ENCODE peak calls at places on chromosome 14, in nine cellular contexts. One of them, this sample, is unnamed.

GRCh38 chr14:90302529-90303303 is 29.0 kb downstream of the NRDE2 start:
- DNase-seq in ovary: no peak
- DNase-seq in EH: no peak
- DNase-seq in HEK293T: no peak
- DNase-seq in H4: no peak
- DNase-seq in omental fat pad: no peak
- DNase-seq in A673: no peak
- DNase-seq in activated T-helper 9 cell treated with anti-CD3 and anti-CD28 coated beads, Interleukin-2, amount 50 U/mL, for 16 hours: no peak
- DNase-seq in H7: no peak
- DNase-seq in this sample: no peak

GRCh38 chr14:61690982-61691381 is 4.3 kb upstream of the HIF1A start:
- DNase-seq in ovary: no peak
- DNase-seq in EH: no peak
- DNase-seq in HEK293T: no peak
- DNase-seq in H4: no peak
- DNase-seq in omental fat pad: no peak
- DNase-seq in A673: no peak
- DNase-seq in activated T-helper 9 cell treated with anti-CD3 and anti-CD28 coated beads, Interleukin-2, amount 50 U/mL, for 16 hours: no peak
- DNase-seq in H7: no peak
- DNase-seq in this sample: no peak

GRCh38 chr14:104972301-104973211 is 5.6 kb downstream of the AHNAK2 start:
- DNase-seq in ovary: peak; percentile 73
- DNase-seq in EH: peak; percentile 63
- DNase-seq in HEK293T: no peak
- DNase-seq in H4: peak; percentile 79
- DNase-seq in omental fat pad: no peak
- DNase-seq in A673: no peak
- DNase-seq in activated T-helper 9 cell treated with anti-CD3 and anti-CD28 coated beads, Interleukin-2, amount 50 U/mL, for 16 hours: no peak
- DNase-seq in H7: no peak
- DNase-seq in this sample: no peak

GRCh38 chr14:29926701-29927595 is 699 bp downstream of the PRKD1 start:
- DNase-seq in ovary: peak; percentile 75
- DNase-seq in EH: peak; percentile 58
- DNase-seq in HEK293T: peak; percentile 48
- DNase-seq in H4: no peak
- DNase-seq in omental fat pad: no peak
- DNase-seq in A673: peak; percentile 24
- DNase-seq in activated T-helper 9 cell treated with anti-CD3 and anti-CD28 coated beads, Interleukin-2, amount 50 U/mL, for 16 hours: no peak
- DNase-seq in H7: peak; percentile 67
- DNase-seq in this sample: no peak

GRCh38 chr14:34714320-34715107 is at the start of gene CFL2:
- DNase-seq in ovary: peak; percentile 87
- DNase-seq in EH: peak; percentile 88
- DNase-seq in HEK293T: peak; percentile 91
- DNase-seq in H4: peak; percentile 75
- DNase-seq in omental fat pad: peak; percentile 31
- DNase-seq in A673: peak; percentile 88
- DNase-seq in activated T-helper 9 cell treated with anti-CD3 and anti-CD28 coated beads, Interleukin-2, amount 50 U/mL, for 16 hours: peak; percentile 56
- DNase-seq in H7: peak; percentile 98
- DNase-seq in this sample: peak; percentile 71

GRCh38 chr14:102026934-102027333 is 59.9 kb downstream of the HSP90AA1 start:
- DNase-seq in ovary: no peak
- DNase-seq in EH: no peak
- DNase-seq in HEK293T: no peak
- DNase-seq in H4: no peak
- DNase-seq in omental fat pad: no peak
- DNase-seq in A673: no peak
- DNase-seq in activated T-helper 9 cell treated with anti-CD3 and anti-CD28 coated beads, Interleukin-2, amount 50 U/mL, for 16 hours: no peak
- DNase-seq in H7: no peak
- DNase-seq in this sample: no peak

GRCh38 chr14:50397461-50398196 is 948 bp upstream of the CDKL1 start:
- DNase-seq in ovary: no peak
- DNase-seq in EH: peak; percentile 41
- DNase-seq in HEK293T: no peak
- DNase-seq in H4: no peak
- DNase-seq in omental fat pad: no peak
- DNase-seq in A673: peak; percentile 35
- DNase-seq in activated T-helper 9 cell treated with anti-CD3 and anti-CD28 coated beads, Interleukin-2, amount 50 U/mL, for 16 hours: no peak
- DNase-seq in H7: peak; percentile 22
- DNase-seq in this sample: no peak

GRCh38 chr14:91947196-91948184 is at the start of gene FBLN5:
- DNase-seq in ovary: peak; percentile 84
- DNase-seq in EH: peak; percentile 93
- DNase-seq in HEK293T: peak; percentile 41
- DNase-seq in H4: peak; percentile 34
- DNase-seq in omental fat pad: no peak
- DNase-seq in A673: peak; percentile 67
- DNase-seq in activated T-helper 9 cell treated with anti-CD3 and anti-CD28 coated beads, Interleukin-2, amount 50 U/mL, for 16 hours: peak; percentile 19
- DNase-seq in H7: peak; percentile 92
- DNase-seq in this sample: peak; percentile 45

GRCh38 chr14:31159682-31160296 is 47.8 kb downstream of the HECTD1 start:
- DNase-seq in ovary: no peak
- DNase-seq in EH: peak; percentile 81
- DNase-seq in HEK293T: no peak
- DNase-seq in H4: peak; percentile 18
- DNase-seq in omental fat pad: no peak
- DNase-seq in A673: peak; percentile 20
- DNase-seq in activated T-helper 9 cell treated with anti-CD3 and anti-CD28 coated beads, Interleukin-2, amount 50 U/mL, for 16 hours: no peak
- DNase-seq in H7: no peak
- DNase-seq in this sample: no peak

GRCh38 chr14:37988472-37988871 is 219.2 kb upstream of the SSTR1 start:
- DNase-seq in ovary: no peak
- DNase-seq in EH: peak; percentile 65
- DNase-seq in HEK293T: no peak
- DNase-seq in H4: peak; percentile 25
- DNase-seq in omental fat pad: no peak
- DNase-seq in A673: no peak
- DNase-seq in activated T-helper 9 cell treated with anti-CD3 and anti-CD28 coated beads, Interleukin-2, amount 50 U/mL, for 16 hours: no peak
- DNase-seq in H7: no peak
- DNase-seq in this sample: no peak

This sample was measured in activated CD8-positive, alpha-beta T cell treated with anti-CD3 and anti-CD28 coated beads for 36 hours.